ENCODE peak calls at places on chromosomes 7 and 10, in seven cellular contexts. F is H1, M is GM12878, P is SK-N-SH, V is HepG2, U is K562, Z is HCT116. W is an unnamed sample.

GRCh38 chr10:124156524-124157225 is 63.3 kb upstream of the CHST15 start:
- DNase-seq in F (no peak), M (no peak), P (no peak), V (no peak), U (no peak), Z (no peak), W (no peak)

GRCh38 chr7:113768256-113768847 is 150.5 kb downstream of the PPP1R3A start:
- DNase-seq in F (no peak), M (no peak), P (no peak), V (no peak), U (no peak), Z (no peak), W (no peak)

GRCh38 chr7:30434140-30434799 is 44.3 kb downstream of the NOD1 start:
- DNase-seq in F (no peak), M (peak; percentile 27), P (no peak), V (no peak), U (no peak), Z (no peak), W (no peak)

GRCh38 chr10:51196508-51197175 is 122.4 kb downstream of the PRKG1 start:
- DNase-seq in F (no peak), M (no peak), P (no peak), V (no peak), U (no peak), Z (no peak), W (no peak)

GRCh38 chr7:99927536-99927935 is 1.9 kb downstream of the GJC3 start:
- DNase-seq in F (no peak), M (no peak), P (no peak), V (no peak), U (no peak), Z (no peak), W (no peak)

GRCh38 chr7:3089493-3089892 is 45.8 kb upstream of the CARD11 start:
- DNase-seq in F (peak; percentile 46), M (no peak), P (peak; percentile 78), V (peak; percentile 27), U (peak; percentile 47), Z (no peak), W (peak; percentile 51)

GRCh38 chr10:88680958-88681357 is 16.7 kb downstream of the LIPF start:
- DNase-seq in F (no peak), M (no peak), P (no peak), V (no peak), U (no peak), Z (no peak), W (no peak)

GRCh38 chr10:77925795-77926565 is 575 bp downstream of the DLG5 start:
- DNase-seq in F (no peak), M (no peak), P (peak; percentile 67), V (no peak), U (no peak), Z (no peak), W (peak; percentile 62)

GRCh38 chr10:76257816-76258215 is 826.4 kb downstream of the LRMDA start:
- DNase-seq in F (no peak), M (no peak), P (no peak), V (no peak), U (no peak), Z (no peak), W (no peak)

GRCh38 chr7:47937065-47937687 is 11.1 kb downstream of the PKD1L1 start:
- DNase-seq in F (no peak), M (peak; percentile 91), P (no peak), V (no peak), U (no peak), Z (no peak), W (no peak)

GRCh38 chr10:126663328-126663727 is 7.2 kb downstream of the C10orf90 start:
- DNase-seq in F (no peak), M (no peak), P (no peak), V (no peak), U (no peak), Z (no peak), W (no peak)
- TF ChIP-seq JUND in F (no peak), M (no peak), P (no peak), V (no peak), U (no peak), Z (no peak), W (no peak)

GRCh38 chr7:16004661-16005060 is 318.2 kb upstream of the MEOX2 start:
- DNase-seq in F (no peak), M (no peak), P (no peak), V (no peak), U (no peak), Z (no peak), W (no peak)

DNA sequence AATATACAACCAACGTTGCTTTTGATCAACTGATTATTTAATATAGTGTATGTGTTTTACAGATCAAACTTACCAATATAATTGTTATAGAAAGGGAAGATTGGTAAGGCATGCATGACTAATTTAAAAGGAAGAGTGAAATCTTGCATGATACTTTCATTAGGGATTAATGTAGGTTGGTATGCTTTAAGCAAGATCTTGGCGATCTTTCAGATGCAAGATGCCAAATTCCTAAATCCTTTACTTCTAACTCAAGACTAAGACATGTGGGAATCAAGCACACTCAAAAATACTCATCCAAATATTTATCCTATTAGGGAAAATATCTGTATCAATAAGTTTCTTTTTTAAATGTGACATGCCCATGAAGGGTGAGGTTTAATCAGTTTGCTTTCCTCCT is 321.4 kb upstream of the MEOX2 start:
- DNase-seq in F (no peak), M (no peak), P (no peak), V (no peak), U (no peak), Z (no peak), W (no peak)
- TF ChIP-seq JUND in F (no peak), M (no peak), P (no peak), V (no peak), U (no peak), Z (no peak), W (no peak)

GRCh38 chr7:157715071-157715937 is 378.5 kb downstream of the DNAJB6 start:
- DNase-seq in F (no peak), M (no peak), P (no peak), V (no peak), U (no peak), Z (no peak), W (no peak)
- TF ChIP-seq JUND in F (no peak), M (no peak), P (no peak), V (no peak), U (no peak), Z (no peak), W (no peak)

GRCh38 chr7:132469264-132469663 is 107.0 kb downstream of the PLXNA4 start:
- DNase-seq in F (no peak), M (no peak), P (no peak), V (no peak), U (no peak), Z (no peak), W (no peak)
- TF ChIP-seq JUND in F (no peak), M (no peak), P (no peak), V (no peak), U (no peak), Z (no peak), W (no peak)

DNA sequence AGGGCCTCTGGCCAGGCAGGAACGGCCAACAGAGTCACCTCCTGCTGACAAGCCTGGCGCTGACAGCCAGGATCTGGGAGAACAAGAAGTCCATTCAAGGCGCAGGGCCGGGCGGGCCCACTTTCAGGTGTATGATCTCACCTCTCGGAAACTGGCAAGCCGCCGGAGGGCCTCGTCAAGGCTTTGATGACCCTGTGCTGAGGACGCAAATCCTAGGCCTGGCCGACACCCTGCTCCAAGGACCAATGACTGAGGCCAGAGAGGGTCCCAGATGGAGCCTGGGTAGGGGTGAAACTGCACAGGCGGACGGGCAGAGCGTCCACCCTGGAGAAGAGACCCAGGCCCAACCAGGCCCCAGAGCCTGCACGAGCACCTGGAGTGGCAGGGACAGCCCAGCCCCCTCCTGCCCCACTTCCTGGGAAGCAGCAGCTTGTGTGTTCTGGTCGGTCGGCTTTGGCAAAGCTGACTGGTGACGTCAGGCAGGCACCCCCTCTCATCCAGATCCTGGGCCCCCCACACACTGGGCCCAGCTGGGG is 30.6 kb downstream of the MYL10 start:
- DNase-seq in F (no peak), M (no peak), P (no peak), V (peak; percentile 89), U (no peak), Z (peak; percentile 87), W (no peak)
- TF ChIP-seq JUND in F (no peak), M (no peak), P (no peak), V (no peak), U (no peak), Z (no peak), W (no peak)

DNA sequence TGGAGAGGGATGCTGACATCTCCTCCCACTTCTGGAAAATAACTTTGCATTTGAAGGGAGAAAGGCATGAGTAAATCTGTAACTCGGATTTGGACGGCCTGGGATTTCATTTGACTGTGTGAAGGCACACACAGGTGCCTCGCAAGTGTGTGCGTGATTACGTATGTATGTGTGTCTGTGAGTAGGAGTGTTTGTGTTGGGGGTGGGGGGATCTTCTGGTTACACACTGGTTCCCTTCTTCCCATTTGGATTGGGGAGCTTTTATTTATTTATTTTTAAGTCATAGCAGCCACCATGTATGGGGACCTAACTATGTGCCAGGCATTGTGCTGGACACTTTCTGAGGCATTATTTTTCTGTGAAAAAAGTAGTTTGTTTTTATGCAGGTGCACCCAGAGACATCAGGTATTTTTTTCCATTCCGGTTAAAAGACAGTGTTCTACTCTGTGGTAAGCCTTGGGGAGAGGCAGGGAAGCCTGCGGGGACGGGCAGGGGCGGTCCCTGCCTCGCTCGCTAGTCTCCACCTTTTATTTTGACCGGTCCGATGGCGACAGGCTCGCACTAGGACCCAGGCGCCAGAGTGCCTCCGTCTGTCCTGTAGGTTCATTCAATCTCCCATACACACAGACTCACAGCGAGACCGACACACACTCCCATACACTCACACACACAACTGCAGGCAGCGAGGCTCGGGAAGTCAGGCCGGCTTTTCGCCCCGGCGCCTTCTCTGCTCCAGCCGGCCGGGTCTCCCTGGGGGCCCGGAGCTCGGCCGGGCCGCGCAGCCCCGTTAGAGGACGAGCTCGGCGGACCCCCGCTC is at the start of gene MXI1:
- DNase-seq in F (no peak), M (no peak), P (peak; percentile 85), V (peak; percentile 44), U (peak; percentile 64), Z (peak; percentile 85), W (peak; percentile 77)
- TF ChIP-seq JUND in F (peak; percentile 40), M (no peak), P (no peak), V (peak; percentile 36), U (peak; percentile 21), Z (no peak), W (no peak)

GRCh38 chr10:84395581-84395980 is 67.2 kb downstream of the CCSER2 start:
- DNase-seq in F (no peak), M (no peak), P (no peak), V (no peak), U (no peak), Z (no peak), W (no peak)

GRCh38 chr10:84388148-84388547 is 59.8 kb downstream of the CCSER2 start:
- DNase-seq in F (no peak), M (no peak), P (no peak), V (peak; percentile 38), U (no peak), Z (no peak), W (no peak)

GRCh38 chr10:84390364-84390763 is 62.0 kb downstream of the CCSER2 start:
- DNase-seq in F (no peak), M (no peak), P (no peak), V (no peak), U (no peak), Z (no peak), W (no peak)

DNA sequence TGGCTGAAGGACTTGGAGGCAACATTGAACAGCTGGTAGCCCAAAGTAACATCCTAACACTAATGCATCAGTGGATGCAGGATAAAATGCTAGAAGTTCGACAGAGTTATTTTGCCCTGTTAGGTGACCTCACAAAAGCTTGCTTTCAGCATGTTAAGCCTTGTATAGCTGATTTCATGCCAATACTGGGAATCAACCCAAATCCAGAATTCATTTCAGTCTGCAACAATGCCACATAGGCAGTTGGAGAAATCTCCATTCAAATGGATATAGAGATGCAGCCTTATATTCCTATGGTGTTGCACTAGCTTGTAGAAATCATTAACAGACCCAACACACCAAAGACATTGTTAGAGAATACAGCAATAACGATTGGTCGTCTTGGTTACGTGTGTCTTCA is 62.9 kb downstream of the CCSER2 start:
- DNase-seq in F (no peak), M (no peak), P (no peak), V (no peak), U (no peak), Z (no peak), W (no peak)
- TF ChIP-seq JUND in F (no peak), M (no peak), P (no peak), V (no peak), U (no peak), Z (no peak), W (no peak)